ENCODE peak calls at places on chromosome 16, in six cellular contexts. One of them, this sample, is unnamed.

GRCh38 chr16:49876716-49877129 is 20.8 kb upstream of the ZNF423 start:
- DNase-seq in mesendoderm: peak; percentile 85
- DNase-seq in HuH-7: peak; percentile 91
- DNase-seq in HCT116: no peak
- DNase-seq in activated CD4-positive, alpha-beta T cell treated with anti-CD3 and anti-CD28 coated beads for 36 hours: peak; percentile 74
- DNase-seq in skeletal muscle cell: no peak
- DNase-seq in this sample: peak; percentile 45

GRCh38 chr16:52861614-52862022 is 191.1 kb downstream of the CHD9NB start:
- DNase-seq in mesendoderm: peak; percentile 53
- DNase-seq in HuH-7: peak; percentile 9
- DNase-seq in HCT116: peak; percentile 4
- DNase-seq in activated CD4-positive, alpha-beta T cell treated with anti-CD3 and anti-CD28 coated beads for 36 hours: no peak
- DNase-seq in skeletal muscle cell: no peak
- DNase-seq in this sample: no peak

GRCh38 chr16:83631006-83631405 is 176.8 kb upstream of the HSBP1 start:
- DNase-seq in mesendoderm: no peak
- DNase-seq in HuH-7: no peak
- DNase-seq in HCT116: no peak
- DNase-seq in activated CD4-positive, alpha-beta T cell treated with anti-CD3 and anti-CD28 coated beads for 36 hours: no peak
- DNase-seq in skeletal muscle cell: no peak
- DNase-seq in this sample: no peak

GRCh38 chr16:54934536-54935410 is 4.1 kb downstream of the IRX5 start:
- DNase-seq in mesendoderm: peak; percentile 72
- DNase-seq in HuH-7: no peak
- DNase-seq in HCT116: no peak
- DNase-seq in activated CD4-positive, alpha-beta T cell treated with anti-CD3 and anti-CD28 coated beads for 36 hours: peak; percentile 30
- DNase-seq in skeletal muscle cell: no peak
- DNase-seq in this sample: peak; percentile 31

GRCh38 chr16:67406111-67406593 is 10.1 kb downstream of the ZDHHC1 start:
- DNase-seq in mesendoderm: no peak
- DNase-seq in HuH-7: no peak
- DNase-seq in HCT116: no peak
- DNase-seq in activated CD4-positive, alpha-beta T cell treated with anti-CD3 and anti-CD28 coated beads for 36 hours: no peak
- DNase-seq in skeletal muscle cell: no peak
- DNase-seq in this sample: no peak

GRCh38 chr16:4904942-4905615 is 31.9 kb downstream of the PPL start:
- DNase-seq in mesendoderm: no peak
- DNase-seq in HuH-7: no peak
- DNase-seq in HCT116: no peak
- DNase-seq in activated CD4-positive, alpha-beta T cell treated with anti-CD3 and anti-CD28 coated beads for 36 hours: no peak
- DNase-seq in skeletal muscle cell: no peak
- DNase-seq in this sample: no peak

GRCh38 chr16:4521971-4522623 is 16.5 kb downstream of the CDIP1 start:
- DNase-seq in mesendoderm: no peak
- DNase-seq in HuH-7: no peak
- DNase-seq in HCT116: no peak
- DNase-seq in activated CD4-positive, alpha-beta T cell treated with anti-CD3 and anti-CD28 coated beads for 36 hours: no peak
- DNase-seq in skeletal muscle cell: no peak
- DNase-seq in this sample: no peak

GRCh38 chr16:53048139-53048915 is 4.4 kb downstream of the CHD9NB start:
- DNase-seq in mesendoderm: no peak
- DNase-seq in HuH-7: peak; percentile 36
- DNase-seq in HCT116: no peak
- DNase-seq in activated CD4-positive, alpha-beta T cell treated with anti-CD3 and anti-CD28 coated beads for 36 hours: no peak
- DNase-seq in skeletal muscle cell: no peak
- DNase-seq in this sample: no peak

GRCh38 chr16:73157861-73158260 is 109.9 kb upstream of the ZFHX3 start:
- DNase-seq in mesendoderm: no peak
- DNase-seq in HuH-7: no peak
- DNase-seq in HCT116: no peak
- DNase-seq in activated CD4-positive, alpha-beta T cell treated with anti-CD3 and anti-CD28 coated beads for 36 hours: no peak
- DNase-seq in skeletal muscle cell: no peak
- DNase-seq in this sample: no peak

GRCh38 chr16:85465328-85466307 is 147.5 kb upstream of the GSE1 start:
- DNase-seq in mesendoderm: no peak
- DNase-seq in HuH-7: no peak
- DNase-seq in HCT116: no peak
- DNase-seq in activated CD4-positive, alpha-beta T cell treated with anti-CD3 and anti-CD28 coated beads for 36 hours: no peak
- DNase-seq in skeletal muscle cell: peak; percentile 58
- DNase-seq in this sample: peak; percentile 100

GRCh38 chr16:381788-382717 is at the start of gene PGAP6:
- DNase-seq in mesendoderm: no peak
- DNase-seq in HuH-7: peak; percentile 60
- DNase-seq in HCT116: no peak
- DNase-seq in activated CD4-positive, alpha-beta T cell treated with anti-CD3 and anti-CD28 coated beads for 36 hours: peak; percentile 83
- DNase-seq in skeletal muscle cell: no peak
- DNase-seq in this sample: peak; percentile 76

GRCh38 chr16:27676807-27677206 is 126.9 kb downstream of the KATNIP start:
- DNase-seq in mesendoderm: no peak
- DNase-seq in HuH-7: no peak
- DNase-seq in HCT116: no peak
- DNase-seq in activated CD4-positive, alpha-beta T cell treated with anti-CD3 and anti-CD28 coated beads for 36 hours: no peak
- DNase-seq in skeletal muscle cell: peak; percentile 12
- DNase-seq in this sample: no peak

This sample was measured in T47D.